ENCODE peak calls at places on chromosomes 13 and 19, in seven cellular contexts. One of them, this sample, is unnamed.

GRCh38 chr13:38202730-38203129 is 146.9 kb upstream of the UFM1 start:
- DNase-seq in endodermal cell: no peak
- DNase-seq in keratinocyte: no peak
- DNase-seq in NCI-H1436: no peak
- DNase-seq in mesothelial cell of epicardium: no peak
- DNase-seq in HEK293T: no peak
- DNase-seq in stimulated activated naive B cell treated with anti-CD40 and anti-IgM and Interleukin-4, amounts not matched to agents 10 μg/mL and 1 μg/mL and 100 μg/mL, for 72 hours: no peak
- DNase-seq in this sample: peak; percentile 40

GRCh38 chr13:48534911-48535501 is 2.1 kb upstream of the RCBTB2 start:
- DNase-seq in stimulated activated naive B cell treated with anti-CD40 and anti-IgM and Interleukin-4, amounts not matched to agents 10 μg/mL and 1 μg/mL and 100 μg/mL, for 72 hours: no peak
- DNase-seq in endodermal cell: no peak
- DNase-seq in mesothelial cell of epicardium: no peak
- DNase-seq in keratinocyte: no peak
- DNase-seq in NCI-H1436: no peak
- DNase-seq in HEK293T: no peak
- DNase-seq in this sample: no peak

GRCh38 chr19:38319421-38320258 is at the start of gene KCNK6:
- DNase-seq in HEK293T: no peak
- DNase-seq in keratinocyte: no peak
- DNase-seq in NCI-H1436: no peak
- DNase-seq in endodermal cell: peak; percentile 79
- DNase-seq in stimulated activated naive B cell treated with anti-CD40 and anti-IgM and Interleukin-4, amounts not matched to agents 10 μg/mL and 1 μg/mL and 100 μg/mL, for 72 hours: peak; percentile 30
- DNase-seq in mesothelial cell of epicardium: no peak
- DNase-seq in this sample: no peak

GRCh38 chr19:17370026-17370587 is 7.0 kb downstream of the PLVAP start:
- DNase-seq in endodermal cell: no peak
- DNase-seq in keratinocyte: no peak
- DNase-seq in mesothelial cell of epicardium: no peak
- DNase-seq in NCI-H1436: no peak
- DNase-seq in HEK293T: no peak
- DNase-seq in stimulated activated naive B cell treated with anti-CD40 and anti-IgM and Interleukin-4, amounts not matched to agents 10 μg/mL and 1 μg/mL and 100 μg/mL, for 72 hours: peak; percentile 54
- DNase-seq in this sample: no peak

GRCh38 chr19:45575216-45575615 is 9.4 kb downstream of the OPA3 start:
- DNase-seq in stimulated activated naive B cell treated with anti-CD40 and anti-IgM and Interleukin-4, amounts not matched to agents 10 μg/mL and 1 μg/mL and 100 μg/mL, for 72 hours: no peak
- DNase-seq in NCI-H1436: no peak
- DNase-seq in keratinocyte: no peak
- DNase-seq in endodermal cell: no peak
- DNase-seq in mesothelial cell of epicardium: no peak
- DNase-seq in HEK293T: no peak
- DNase-seq in this sample: no peak

GRCh38 chr13:26254583-26255102 is 714 bp downstream of the CDK8 start:
- DNase-seq in HEK293T: peak; percentile 16
- DNase-seq in mesothelial cell of epicardium: peak; percentile 23
- DNase-seq in NCI-H1436: no peak
- DNase-seq in stimulated activated naive B cell treated with anti-CD40 and anti-IgM and Interleukin-4, amounts not matched to agents 10 μg/mL and 1 μg/mL and 100 μg/mL, for 72 hours: peak; percentile 33
- DNase-seq in keratinocyte: no peak
- DNase-seq in endodermal cell: peak; percentile 83
- DNase-seq in this sample: peak; percentile 6

GRCh38 chr13:97935071-97935470 is 18.4 kb upstream of the IPO5 start:
- DNase-seq in endodermal cell: no peak
- DNase-seq in mesothelial cell of epicardium: no peak
- DNase-seq in keratinocyte: no peak
- DNase-seq in NCI-H1436: no peak
- DNase-seq in stimulated activated naive B cell treated with anti-CD40 and anti-IgM and Interleukin-4, amounts not matched to agents 10 μg/mL and 1 μg/mL and 100 μg/mL, for 72 hours: no peak
- DNase-seq in HEK293T: no peak
- DNase-seq in this sample: no peak

GRCh38 chr13:43214124-43214523 is 190.7 kb downstream of the DNAJC15 start:
- DNase-seq in NCI-H1436: no peak
- DNase-seq in keratinocyte: no peak
- DNase-seq in HEK293T: no peak
- DNase-seq in stimulated activated naive B cell treated with anti-CD40 and anti-IgM and Interleukin-4, amounts not matched to agents 10 μg/mL and 1 μg/mL and 100 μg/mL, for 72 hours: no peak
- DNase-seq in endodermal cell: no peak
- DNase-seq in mesothelial cell of epicardium: no peak
- DNase-seq in this sample: no peak